ENCODE peak calls at places on chromosomes 3 and 15, in nine cellular contexts. K is right cardiac atrium; H is NAMALWA; E is AG09319; X is mucosa of gallbladder; M is CD8-positive, alpha-beta T cell; O is AML-193; S is iris pigment epithelial cell; D is ACHN. J is an unnamed sample.

GRCh38 chr15:90200534-90201139 is 493 bp upstream of the SEMA4B start:
- DNase-seq in K (no peak), H (peak; percentile 23), E (no peak), X (no peak), M (no peak), O (no peak), S (no peak), D (no peak), J (no peak)

GRCh38 chr3:81962396-81962795 is 201.0 kb upstream of the GBE1 start:
- DNase-seq in K (no peak), H (no peak), E (no peak), X (no peak), M (no peak), O (no peak), S (no peak), D (no peak), J (no peak)

GRCh38 chr3:106326941-106327765 is 458.3 kb upstream of the CBLB start:
- DNase-seq in K (no peak), H (no peak), E (no peak), X (no peak), M (no peak), O (no peak), S (no peak), D (no peak), J (no peak)

GRCh38 chr3:12895391-12896205 is 54.2 kb upstream of the RPL32 start:
- DNase-seq in K (peak; percentile 56), H (no peak), E (no peak), X (peak; percentile 36), M (no peak), O (no peak), S (no peak), D (no peak), J (no peak)

GRCh38 chr15:63605036-63605435 is 7.8 kb downstream of the FBXL22 start:
- DNase-seq in K (no peak), H (no peak), E (no peak), X (no peak), M (no peak), O (no peak), S (no peak), D (no peak), J (no peak)

GRCh38 chr3:56921573-56922571 is 120.1 kb upstream of the ARHGEF3 start:
- DNase-seq in K (peak; percentile 65), H (peak; percentile 18), E (no peak), X (no peak), M (peak; percentile 23), O (peak; percentile 36), S (peak; percentile 77), D (no peak), J (no peak)

GRCh38 chr3:36991147-36991546 is 1.8 kb downstream of the EPM2AIP1 start:
- DNase-seq in K (no peak), H (peak; percentile 27), E (no peak), X (no peak), M (no peak), O (no peak), S (no peak), D (no peak), J (no peak)

GRCh38 chr3:197613187-197613586 is 57.4 kb upstream of the BDH1 start:
- DNase-seq in K (no peak), H (no peak), E (no peak), X (no peak), M (peak; percentile 74), O (no peak), S (no peak), D (no peak), J (no peak)

GRCh38 chr3:57582470-57583168 is 14.5 kb downstream of the ARF4 start:
- DNase-seq in K (no peak), H (peak; percentile 62), E (no peak), X (no peak), M (no peak), O (no peak), S (no peak), D (no peak), J (no peak)

GRCh38 chr3:72388644-72389043 is 459.6 kb downstream of the SHQ1 start:
- DNase-seq in K (no peak), H (no peak), E (no peak), X (no peak), M (no peak), O (no peak), S (no peak), D (no peak), J (no peak)